ENCODE peak calls at places on chromosomes 13 and 19, in five cellular contexts. Y is AG04450; W is sigmoid colon; X is CD8-positive, alpha-beta memory T cell; O is dorsolateral prefrontal cortex. N is an unnamed sample.

GRCh38 chr13:20392530-20392929 is 133.1 kb downstream of the CRYL1 start:
- DNase-seq in Y (no peak), W (no peak), X (no peak), O (no peak), N (no peak)

GRCh38 chr19:39599116-39599515 is 3.2 kb upstream of the LGALS13 start:
- DNase-seq in Y (no peak), W (no peak), X (no peak), O (no peak), N (no peak)

GRCh38 chr13:91609353-91609752 is 210.9 kb downstream of the GPC5 start:
- DNase-seq in Y (peak), W (no peak), X (no peak), O (no peak), N (no peak)

GRCh38 chr19:9073806-9074205 is 13.1 kb upstream of the OR1M1 start:
- DNase-seq in Y (no peak), W (no peak), X (no peak), O (no peak), N (no peak)

GRCh38 chr19:31505596-31505910 is 156.3 kb upstream of the TSHZ3 start:
- DNase-seq in Y (no peak), W (no peak), X (no peak), O (no peak), N (no peak)

GRCh38 chr19:56356944-56357343 is 36.4 kb downstream of the ZNF582 start:
- DNase-seq in Y (no peak), W (no peak), X (no peak), O (no peak), N (no peak)

GRCh38 chr19:46571495-46571894 is 29.6 kb upstream of the CALM3 start:
- DNase-seq in Y (no peak), W (no peak), X (no peak), O (no peak), N (no peak)

GRCh38 chr13:96816261-96816660 is 178.0 kb downstream of the OXGR1 start:
- DNase-seq in Y (no peak), W (no peak), X (no peak), O (no peak), N (no peak)

GRCh38 chr13:41762796-41763195 is 198.1 kb downstream of the VWA8 start:
- DNase-seq in Y (no peak), W (no peak), X (no peak), O (no peak), N (no peak)

GRCh38 chr13:76012091-76012721 is 376.1 kb downstream of the LMO7 start:
- DNase-seq in Y (no peak), W (no peak), X (no peak), O (no peak), N (no peak)

GRCh38 chr13:90427322-90428272 is 919.9 kb upstream of the MIR17HG start:
- DNase-seq in Y (no peak), W (no peak), X (no peak), O (no peak), N (no peak)

GRCh38 chr19:42422576-42423461 is 4.4 kb downstream of the LIPE start:
- DNase-seq in Y (no peak), W (peak), X (peak), O (no peak), N (peak)

GRCh38 chr13:95623141-95623540 is 21.4 kb downstream of the DZIP1 start:
- DNase-seq in Y (no peak), W (no peak), X (no peak), O (no peak), N (no peak)

GRCh38 chr13:73465629-73465974 is 406.8 kb downstream of the KLF5 start:
- DNase-seq in Y (no peak), W (no peak), X (no peak), O (no peak), N (no peak)

GRCh38 chr13:77048592-77048991 is 21.6 kb upstream of the FBXL3 start:
- DNase-seq in Y (no peak), W (no peak), X (no peak), O (no peak), N (no peak)

GRCh38 chr13:110327036-110327790 is 20.1 kb downstream of the COL4A2 start:
- DNase-seq in Y (no peak), W (no peak), X (no peak), O (no peak), N (no peak)

GRCh38 chr13:37429976-37430375 is 168.6 kb downstream of the POSTN start:
- DNase-seq in Y (peak), W (no peak), X (no peak), O (no peak), N (no peak)

GRCh38 chr19:2118438-2118837 is 21.7 kb downstream of the IZUMO4 start:
- DNase-seq in Y (no peak), W (no peak), X (no peak), O (no peak), N (peak)

GRCh38 chr13:102286326-102286725 is 115.5 kb downstream of the FGF14 start:
- DNase-seq in Y (peak), W (no peak), X (no peak), O (no peak), N (no peak)

GRCh38 chr19:42154471-42155323 is 22.5 kb upstream of the POU2F2 start:
- DNase-seq in Y (no peak), W (no peak), X (no peak), O (no peak), N (peak)

GRCh38 chr19:55704494-55705245 is 29.6 kb downstream of the EPN1 start:
- DNase-seq in Y (no peak), W (no peak), X (no peak), O (no peak), N (peak)

GRCh38 chr13:110374644-110375370 is 67.7 kb downstream of the COL4A2 start:
- DNase-seq in Y (no peak), W (no peak), X (no peak), O (no peak), N (no peak)

GRCh38 chr19:11833541-11833940 is 15.0 kb upstream of the ZNF439 start:
- DNase-seq in Y (no peak), W (no peak), X (no peak), O (no peak), N (no peak)

GRCh38 chr19:3243851-3244700 is 19.6 kb downstream of the CELF5 start:
- DNase-seq in Y (peak), W (no peak), X (no peak), O (no peak), N (no peak)

GRCh38 chr13:46575843-46576242 is 22.9 kb downstream of the LRCH1 start:
- DNase-seq in Y (no peak), W (no peak), X (no peak), O (no peak), N (no peak)

DNA sequence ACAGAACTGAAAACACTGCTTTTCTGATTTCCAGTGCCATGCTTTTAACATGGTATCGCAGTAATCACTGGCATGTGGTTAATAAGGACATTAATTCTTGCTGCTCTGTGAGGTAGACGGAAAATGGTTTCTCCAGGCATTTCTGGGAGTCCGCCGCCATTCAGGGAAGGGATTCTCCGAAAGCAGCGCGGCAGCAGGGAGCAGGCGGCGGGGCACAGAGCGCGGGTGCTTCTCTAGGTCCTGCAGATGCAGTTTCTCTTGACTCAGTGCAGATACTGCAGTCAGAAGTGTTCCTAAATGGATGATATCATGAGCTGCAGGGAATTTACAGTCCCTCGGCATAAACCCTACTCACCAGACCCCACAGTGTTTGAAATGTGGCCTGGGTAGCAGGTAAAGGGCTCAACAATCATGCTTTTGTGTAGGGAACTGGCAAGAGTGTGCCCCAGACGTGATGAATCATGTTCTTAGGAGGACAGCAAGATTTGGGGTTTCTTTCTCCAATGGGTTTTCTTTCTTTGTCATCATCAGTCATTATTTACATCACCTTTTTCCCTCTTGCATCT is 338.6 kb upstream of the ARGLU1 start:
- DNase-seq in Y (no peak), W (no peak), X (no peak), O (no peak), N (no peak)
- H3K27ac ChIP-seq in Y (no peak), W (no peak), X (no peak), O (no peak), N (no peak)

GRCh38 chr19:33393286-33394005 is 19.9 kb downstream of the CEBPG start:
- DNase-seq in Y (no peak), W (peak), X (no peak), O (peak), N (peak)
- H3K4me3 ChIP-seq in Y (no peak), W (no peak), X (no peak), O (no peak), N (no peak)

DNA sequence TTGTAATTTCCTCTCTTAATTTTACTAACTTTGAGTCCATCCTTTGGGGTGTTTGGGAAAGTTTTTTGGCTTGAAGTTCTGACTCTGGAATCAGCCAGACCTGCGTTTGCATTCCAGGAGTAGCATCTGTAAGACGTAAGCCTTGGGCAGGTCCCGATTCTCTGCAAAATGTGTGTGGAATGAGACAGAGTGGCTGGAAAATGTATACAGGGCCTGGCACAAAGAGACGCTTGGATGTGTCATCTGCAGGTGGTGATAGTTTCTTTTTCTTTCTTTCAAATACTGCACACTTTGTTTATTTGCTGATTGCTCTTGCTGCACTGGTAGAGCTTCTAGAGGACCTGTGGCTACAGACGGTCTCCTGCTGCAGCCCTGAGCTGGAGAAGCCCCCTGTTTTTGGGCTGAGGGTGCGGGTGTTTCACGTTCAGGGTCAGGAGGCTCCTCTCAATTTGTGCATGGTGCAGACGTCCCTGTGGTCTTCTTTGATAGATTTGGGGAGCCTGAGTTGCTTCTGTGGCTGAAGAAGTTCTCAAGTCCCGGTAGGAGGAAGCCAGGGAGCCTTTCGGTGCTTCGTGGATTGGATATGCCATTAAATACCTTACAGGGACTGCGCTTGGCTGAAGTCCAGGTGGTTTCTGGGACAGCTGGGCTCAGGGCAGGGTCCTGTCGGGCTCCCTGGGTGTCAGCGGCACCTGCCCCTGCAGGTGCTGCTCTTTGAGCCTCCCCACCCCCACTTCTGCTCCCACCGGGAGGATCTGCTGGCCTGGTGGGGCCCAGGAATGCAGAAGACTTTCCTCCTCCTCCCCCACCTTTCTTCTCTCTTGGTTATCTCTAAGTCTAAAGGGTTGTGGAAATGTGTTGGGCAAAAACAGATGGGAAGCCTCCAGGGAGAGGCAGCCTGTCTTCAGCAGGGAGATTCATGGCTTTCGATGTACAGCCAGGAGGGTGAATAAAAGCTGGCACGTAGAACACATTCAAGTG is 44.1 kb upstream of the GAS6 start:
- DNase-seq in Y (peak), W (no peak), X (no peak), O (no peak), N (no peak)
- H3K27ac ChIP-seq in Y (peak), W (peak), X (no peak), O (no peak), N (no peak)

GRCh38 chr19:19274146-19274545 is 1.0 kb upstream of the TM6SF2 start:
- DNase-seq in Y (no peak), W (no peak), X (no peak), O (no peak), N (no peak)

GRCh38 chr19:19270749-19271571 is 2.1 kb downstream of the TM6SF2 start:
- DNase-seq in Y (no peak), W (no peak), X (no peak), O (no peak), N (no peak)

GRCh38 chr19:19269952-19270694 is 3.0 kb downstream of the TM6SF2 start:
- DNase-seq in Y (no peak), W (no peak), X (no peak), O (no peak), N (no peak)

GRCh38 chr19:19274716-19275115 is 1.6 kb upstream of the TM6SF2 start:
- DNase-seq in Y (no peak), W (no peak), X (no peak), O (no peak), N (no peak)

DNA sequence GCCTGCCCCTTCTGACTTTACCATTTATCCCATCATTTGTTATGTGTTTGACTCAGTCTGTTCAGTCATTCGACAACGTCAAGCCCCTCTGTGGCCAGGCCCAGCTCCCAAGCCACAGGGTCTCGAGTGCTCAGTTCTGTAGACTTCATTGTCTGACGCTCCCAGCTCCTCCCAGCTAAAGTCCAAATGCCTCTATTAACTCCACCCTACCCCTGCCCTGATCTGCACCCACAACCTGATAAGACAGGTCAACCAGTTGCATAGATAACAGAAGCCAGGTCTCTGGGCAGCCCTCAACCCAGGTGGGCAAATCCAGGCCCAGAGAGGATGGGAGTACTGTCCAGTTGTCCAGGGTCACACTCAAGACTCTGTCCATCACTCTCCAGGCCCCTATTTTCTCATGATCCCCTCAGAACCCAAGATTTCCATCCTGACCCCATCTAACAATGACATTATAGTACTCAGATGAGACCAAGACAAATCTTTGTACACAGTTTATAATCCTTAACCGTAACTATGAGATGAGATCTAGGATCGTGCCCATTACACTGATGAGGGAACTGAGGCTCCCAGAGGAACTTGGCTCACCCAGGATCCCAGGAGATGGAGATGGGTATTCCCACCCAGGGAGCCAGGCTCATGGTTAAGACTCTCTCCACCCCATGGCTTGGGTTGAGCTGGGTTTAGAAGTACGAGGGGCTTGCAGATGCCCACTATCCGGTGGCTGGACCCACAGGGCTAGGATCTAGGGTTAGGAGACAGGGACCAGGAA is 1.1 kb downstream of the TM6SF2 start:
- DNase-seq in Y (no peak), W (no peak), X (no peak), O (no peak), N (no peak)
- H3K4me3 ChIP-seq in Y (peak), W (no peak), X (no peak), O (no peak), N (no peak)

DNA sequence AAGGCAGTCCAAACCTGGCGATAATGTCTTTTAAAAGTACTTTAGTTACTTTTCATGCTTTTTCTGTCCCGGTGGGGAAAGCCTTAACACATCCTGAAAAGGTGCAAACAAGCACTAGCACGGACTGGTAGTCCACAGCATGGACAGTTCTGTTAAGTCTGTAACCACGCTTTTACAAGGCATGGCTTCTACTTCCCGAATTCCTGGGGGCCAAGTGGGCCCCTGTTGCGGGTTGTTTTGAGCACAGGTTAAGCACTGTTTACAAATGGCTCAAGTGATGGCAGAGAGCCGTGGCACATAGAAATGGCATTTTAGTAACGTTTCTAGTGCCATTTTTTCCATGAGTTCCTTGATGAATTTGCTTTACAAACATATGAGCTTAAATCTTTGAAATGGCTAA is 37.6 kb downstream of the ZNF493 start:
- DNase-seq in Y (no peak), W (no peak), X (no peak), O (no peak), N (no peak)
- H3K27ac ChIP-seq in Y (no peak), W (no peak), X (no peak), O (no peak), N (no peak)

DNA sequence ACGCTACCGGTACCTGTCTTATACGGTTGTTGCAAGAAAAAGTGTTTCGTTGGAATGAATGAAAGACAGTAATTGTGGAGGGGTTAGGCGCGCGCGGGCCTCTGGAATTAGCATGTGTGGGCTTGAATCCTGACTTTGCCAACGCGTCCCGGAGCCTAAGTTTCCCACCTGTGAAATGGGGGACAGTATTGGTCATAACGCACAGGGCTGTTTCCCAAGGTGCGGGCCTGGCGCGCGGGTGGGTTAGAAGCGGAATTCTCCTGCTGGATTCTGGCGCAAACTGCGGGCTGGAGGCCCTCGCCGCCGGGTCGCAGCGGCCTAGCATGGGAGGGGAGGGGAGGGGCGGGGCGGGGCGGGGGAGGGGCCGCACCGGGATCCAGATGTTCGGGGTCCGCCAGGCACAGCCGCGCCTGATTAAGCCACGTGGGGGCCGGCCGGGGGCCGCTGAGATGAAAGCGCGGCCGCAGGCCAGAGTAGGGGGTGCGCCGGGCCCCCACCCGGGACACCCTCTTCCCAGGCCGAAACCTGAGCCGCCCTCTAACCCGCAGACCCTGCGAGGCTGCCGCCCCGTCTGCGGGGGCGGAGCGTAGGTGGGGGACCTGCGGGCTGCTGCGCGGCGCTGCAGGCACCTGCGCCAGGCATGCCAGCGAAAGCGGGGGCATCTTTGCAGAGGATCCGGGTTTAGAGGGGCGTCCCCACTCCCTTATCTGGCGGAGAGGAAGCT is 1.2 kb upstream of the TMEM59L start:
- DNase-seq in Y (no peak), W (no peak), X (peak), O (no peak), N (no peak)
- H3K4me3 ChIP-seq in Y (no peak), W (no peak), X (peak), O (peak), N (peak)

DNA sequence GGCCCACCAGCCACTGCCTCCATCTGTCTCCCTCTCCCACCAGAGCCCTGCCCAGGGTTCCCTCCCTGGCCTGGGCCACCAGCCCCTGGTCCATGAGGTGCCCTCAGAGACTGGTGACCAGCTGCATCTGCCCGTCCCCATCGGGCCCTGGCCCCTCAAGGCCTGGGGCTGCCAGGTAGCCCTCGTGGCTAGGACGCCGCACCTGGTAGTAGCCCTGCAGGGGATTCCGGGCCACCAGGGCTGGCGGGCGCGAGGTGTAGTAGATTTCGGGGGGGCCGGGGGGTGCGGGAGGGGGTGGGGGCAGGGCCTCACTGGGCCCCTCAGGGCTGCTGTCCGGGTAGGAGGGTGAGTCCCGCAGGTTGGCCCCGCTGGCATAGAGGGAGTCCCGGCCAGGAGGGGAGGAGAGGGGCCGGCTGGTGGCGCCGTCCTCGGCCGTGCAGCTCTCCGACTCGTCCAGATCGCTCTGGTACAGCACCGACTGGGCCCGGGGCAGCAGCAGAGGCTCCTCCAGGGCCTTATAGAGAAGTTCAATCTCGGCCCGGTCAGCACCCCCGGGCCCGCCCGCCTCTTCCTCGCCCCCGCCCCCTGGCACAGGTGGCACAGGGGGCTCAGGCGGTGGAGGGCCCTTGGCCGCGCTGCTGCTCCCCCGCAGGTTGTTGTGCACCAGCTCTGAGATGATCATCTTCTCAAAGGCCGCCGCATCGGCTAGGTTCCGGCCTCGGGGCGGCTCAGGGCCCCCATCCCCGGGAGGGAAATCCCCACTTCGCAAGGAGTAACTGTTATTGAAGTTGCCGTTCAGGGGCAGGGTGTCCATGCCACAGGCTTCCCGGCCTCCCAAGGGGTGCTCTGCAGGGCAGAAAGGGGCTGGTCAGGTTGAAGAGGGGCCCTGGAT is 14.6 kb upstream of the ASF1B start:
- DNase-seq in Y (no peak), W (no peak), X (no peak), O (no peak), N (no peak)
- H3K27ac ChIP-seq in Y (no peak), W (peak), X (no peak), O (peak), N (peak)

N was measured in spleen.